ENCODE peak calls at places on chromosomes 2 and 18, in nine cellular contexts. U is M059J; X is HFF-Myc; V is activated T-cell treated with anti-CD3 and anti-CD28 coated beads, Interleukin-2, amount 50 U/mL, for 1 hour; E is midbrain; M is lung; B is stomach; K is endodermal cell; J is H54. Y is an unnamed sample.

GRCh38 chr2:157777425-157777824 is 98.7 kb downstream of the ACVR1 start:
- DNase-seq in U (peak; percentile 50), X (no peak), V (peak; percentile 29), E (peak; percentile 54), M (peak; percentile 47), B (peak; percentile 62), K (peak; percentile 75), J (no peak), Y (peak; percentile 45)

GRCh38 chr2:222731183-222731582 is 59.7 kb downstream of the MOGAT1 start:
- DNase-seq in U (no peak), X (peak; percentile 41), V (no peak), E (no peak), M (no peak), B (no peak), K (no peak), J (no peak), Y (no peak)

GRCh38 chr2:33015421-33016142 is 68.8 kb downstream of the LTBP1 start:
- DNase-seq in U (peak; percentile 71), X (no peak), V (no peak), E (no peak), M (no peak), B (no peak), K (no peak), J (peak; percentile 29), Y (no peak)

GRCh38 chr2:210094787-210095186 is 76.4 kb downstream of the KANSL1L start:
- DNase-seq in U (no peak), X (no peak), V (no peak), E (no peak), M (no peak), B (no peak), K (no peak), J (no peak), Y (no peak)

GRCh38 chr2:177466337-177467195 is 74.0 kb downstream of the AGPS start:
- DNase-seq in U (peak; percentile 33), X (no peak), V (no peak), E (no peak), M (no peak), B (no peak), K (peak; percentile 60), J (peak; percentile 9), Y (no peak)

GRCh38 chr2:222950886-222951285 is 90.0 kb downstream of the ACSL3 start:
- DNase-seq in U (no peak), X (no peak), V (no peak), E (no peak), M (no peak), B (no peak), K (no peak), J (no peak), Y (no peak)

GRCh38 chr2:136858656-136859055 is 93.3 kb downstream of the THSD7B start:
- DNase-seq in U (no peak), X (no peak), V (no peak), E (no peak), M (no peak), B (no peak), K (no peak), J (no peak), Y (no peak)

GRCh38 chr2:200622106-200622505 is 36.3 kb downstream of the AOX1 start:
- DNase-seq in U (no peak), X (no peak), V (no peak), E (no peak), M (no peak), B (no peak), K (no peak), J (no peak), Y (no peak)

GRCh38 chr2:237705225-237705524 is 77.8 kb downstream of the LRRFIP1 start:
- DNase-seq in U (peak; percentile 45), X (no peak), V (no peak), E (no peak), M (no peak), B (no peak), K (no peak), J (no peak), Y (no peak)

GRCh38 chr2:145123606-145124005 is 603.7 kb upstream of the ZEB2 start:
- DNase-seq in U (peak; percentile 8), X (no peak), V (no peak), E (peak; percentile 1), M (no peak), B (peak; percentile 26), K (no peak), J (no peak), Y (no peak)

GRCh38 chr2:26001743-26002341 is 19.5 kb upstream of the KIF3C start:
- DNase-seq in U (peak; percentile 46), X (no peak), V (no peak), E (peak; percentile 90), M (peak; percentile 85), B (peak; percentile 91), K (no peak), J (no peak), Y (no peak)

GRCh38 chr2:68317971-68318685 is 1.6 kb downstream of the CNRIP1 start:
- DNase-seq in U (no peak), X (no peak), V (no peak), E (no peak), M (no peak), B (no peak), K (no peak), J (no peak), Y (no peak)

GRCh38 chr2:127012215-127012614 is 94.7 kb downstream of the BIN1 start:
- DNase-seq in U (no peak), X (no peak), V (no peak), E (no peak), M (no peak), B (no peak), K (no peak), J (no peak), Y (no peak)

GRCh38 chr2:23241106-23241505 is 143.9 kb upstream of the KLHL29 start:
- DNase-seq in U (no peak), X (peak; percentile 76), V (no peak), E (no peak), M (peak; percentile 19), B (no peak), K (no peak), J (no peak), Y (no peak)

GRCh38 chr2:241618296-241618805 is 18.6 kb downstream of the THAP4 start:
- DNase-seq in U (no peak), X (no peak), V (no peak), E (no peak), M (no peak), B (no peak), K (no peak), J (no peak), Y (no peak)

GRCh38 chr2:200314976-200315567 is 8.6 kb downstream of the SPATS2L start:
- DNase-seq in U (no peak), X (no peak), V (no peak), E (no peak), M (no peak), B (no peak), K (no peak), J (no peak), Y (no peak)

GRCh38 chr2:100017633-100018032 is 124.8 kb downstream of the AFF3 start:
- DNase-seq in U (peak; percentile 57), X (no peak), V (no peak), E (no peak), M (no peak), B (no peak), K (no peak), J (no peak), Y (no peak)

GRCh38 chr2:73892631-73893329 is at the start of gene ACTG2:
- DNase-seq in U (no peak), X (no peak), V (no peak), E (no peak), M (no peak), B (no peak), K (no peak), J (no peak), Y (no peak)

GRCh38 chr2:141522702-141523101 is 608.1 kb downstream of the LRP1B start:
- DNase-seq in U (no peak), X (no peak), V (no peak), E (no peak), M (no peak), B (no peak), K (no peak), J (no peak), Y (no peak)

GRCh38 chr2:241768850-241769249 is 7.8 kb upstream of the GAL3ST2 start:
- DNase-seq in U (no peak), X (no peak), V (peak; percentile 8), E (no peak), M (no peak), B (no peak), K (no peak), J (no peak), Y (no peak)

GRCh38 chr2:6434396-6434795 is 431.3 kb downstream of the CMPK2 start:
- DNase-seq in U (no peak), X (no peak), V (no peak), E (no peak), M (no peak), B (no peak), K (no peak), J (no peak), Y (no peak)

GRCh38 chr2:219120082-219120481 is 40.5 kb downstream of the NHEJ1 start:
- DNase-seq in U (peak; percentile 5), X (no peak), V (no peak), E (no peak), M (no peak), B (no peak), K (no peak), J (no peak), Y (no peak)

GRCh38 chr2:35986871-35987270 is 368.7 kb upstream of the CRIM1 start:
- DNase-seq in U (no peak), X (no peak), V (no peak), E (no peak), M (no peak), B (no peak), K (no peak), J (no peak), Y (no peak)

GRCh38 chr18:3238742-3239141 is 8.9 kb upstream of the MYL12A start:
- DNase-seq in U (no peak), X (no peak), V (no peak), E (no peak), M (no peak), B (no peak), K (no peak), J (no peak), Y (no peak)

GRCh38 chr2:168584934-168585333 is 128.9 kb downstream of the CERS6 start:
- DNase-seq in U (no peak), X (no peak), V (no peak), E (no peak), M (no peak), B (no peak), K (no peak), J (no peak), Y (no peak)

GRCh38 chr2:241317391-241317790 is 1.7 kb downstream of the SEPTIN2 start:
- DNase-seq in U (no peak), X (no peak), V (no peak), E (no peak), M (no peak), B (no peak), K (no peak), J (no peak), Y (no peak)

GRCh38 chr18:58412844-58413666 is 215.8 kb downstream of the ALPK2 start:
- DNase-seq in U (no peak), X (no peak), V (no peak), E (no peak), M (no peak), B (no peak), K (no peak), J (no peak), Y (no peak)

GRCh38 chr2:239433777-239434396 is 33.1 kb upstream of the HDAC4 start:
- DNase-seq in U (peak; percentile 19), X (peak; percentile 39), V (no peak), E (no peak), M (no peak), B (no peak), K (no peak), J (no peak), Y (no peak)

GRCh38 chr2:240455719-240456606 is 20.5 kb downstream of the GPC1 start:
- DNase-seq in U (no peak), X (no peak), V (no peak), E (no peak), M (no peak), B (peak; percentile 62), K (peak; percentile 78), J (no peak), Y (no peak)

GRCh38 chr2:3575534-3576324 is 669 bp downstream of the RPS7 start:
- DNase-seq in U (peak; percentile 4), X (no peak), V (peak; percentile 58), E (no peak), M (no peak), B (no peak), K (no peak), J (no peak), Y (no peak)

GRCh38 chr2:177646791-177647190 is 254.2 kb downstream of the AGPS start:
- DNase-seq in U (no peak), X (no peak), V (no peak), E (no peak), M (no peak), B (no peak), K (no peak), J (no peak), Y (no peak)

Y was measured in CD4-positive, alpha-beta T cell.